ENCODE peak calls at places on chromosomes 5 and 9, in four cellular contexts. L, V, W and X are unnamed samples.

GRCh38 chr5:38961691-38962090 is 112.5 kb downstream of the RICTOR start:
- DNase-seq in L (no peak), V (no peak), W (no peak), X (no peak)

GRCh38 chr9:106718996-106719395 is 144.0 kb upstream of the ZNF462 start:
- DNase-seq in L (no peak), V (no peak), W (no peak), X (no peak)

GRCh38 chr9:126376311-126376902 is 49.8 kb downstream of the MVB12B start:
- DNase-seq in L (peak; percentile 77), V (no peak), W (no peak), X (no peak)

GRCh38 chr9:81395301-81396054 is 293.9 kb downstream of the TLE1 start:
- DNase-seq in L (no peak), V (no peak), W (no peak), X (no peak)

GRCh38 chr9:128685636-128686489 is 3.2 kb upstream of the SET start:
- DNase-seq in L (peak; percentile 59), V (no peak), W (peak; percentile 36), X (no peak)

GRCh38 chr5:17217421-17218352 is at the start of gene BASP1:
- DNase-seq in L (peak; percentile 75), V (peak; percentile 80), W (no peak), X (no peak)

GRCh38 chr9:88583901-88584596 is 49.1 kb downstream of the NXNL2 start:
- DNase-seq in L (no peak), V (no peak), W (no peak), X (no peak)

GRCh38 chr5:155895484-155895883 is 431.5 kb upstream of the SGCD start:
- DNase-seq in L (no peak), V (no peak), W (no peak), X (no peak)

GRCh38 chr5:90161399-90161798 is 248.2 kb downstream of the CETN3 start:
- DNase-seq in L (peak; percentile 30), V (no peak), W (no peak), X (no peak)

GRCh38 chr9:2740616-2741015 is 23.3 kb downstream of the KCNV2 start:
- DNase-seq in L (no peak), V (no peak), W (no peak), X (no peak)

GRCh38 chr9:109064963-109065701 is 51.8 kb upstream of the CTNNAL1 start:
- DNase-seq in L (no peak), V (no peak), W (no peak), X (no peak)

GRCh38 chr5:132686193-132686592 is 12.4 kb downstream of the IL4 start:
- DNase-seq in L (no peak), V (no peak), W (no peak), X (no peak)

GRCh38 chr5:27612161-27612560 is 573.8 kb upstream of the CDH9 start:
- DNase-seq in L (no peak), V (no peak), W (no peak), X (no peak)

GRCh38 chr5:4874097-4874496 is 266.0 kb upstream of the ADAMTS16 start:
- DNase-seq in L (no peak), V (no peak), W (no peak), X (no peak)

GRCh38 chr9:14836885-14837284 is 73.3 kb downstream of the FREM1 start:
- DNase-seq in L (no peak), V (no peak), W (no peak), X (no peak)

GRCh38 chr9:29422445-29422844 is 1849.2 kb upstream of the C9orf72 start:
- DNase-seq in L (no peak), V (no peak), W (no peak), X (no peak)

GRCh38 chr5:14439087-14439841 is 142.3 kb upstream of the OTULINL start:
- DNase-seq in L (no peak), V (no peak), W (no peak), X (no peak)

GRCh38 chr5:65047948-65048690 is 279.4 kb downstream of the CWC27 start:
- DNase-seq in L (no peak), V (no peak), W (no peak), X (no peak)

GRCh38 chr9:136619742-136620440 is 42.8 kb upstream of the EGFL7 start:
- DNase-seq in L (peak; percentile 73), V (peak; percentile 78), W (no peak), X (no peak)

GRCh38 chr5:32651638-32652037 is 59.5 kb upstream of the NPR3 start:
- DNase-seq in L (no peak), V (no peak), W (no peak), X (no peak)

GRCh38 chr9:113523421-113524141 is 60.1 kb downstream of the RGS3 start:
- DNase-seq in L (peak; percentile 76), V (peak; percentile 71), W (peak; percentile 54), X (no peak)
- H3K4me3 ChIP-seq in L (no peak overlapping the region), V (peak overlapping the region; percentile 19), W (peak overlapping the region; percentile 33), X (no peak overlapping the region)

DNA sequence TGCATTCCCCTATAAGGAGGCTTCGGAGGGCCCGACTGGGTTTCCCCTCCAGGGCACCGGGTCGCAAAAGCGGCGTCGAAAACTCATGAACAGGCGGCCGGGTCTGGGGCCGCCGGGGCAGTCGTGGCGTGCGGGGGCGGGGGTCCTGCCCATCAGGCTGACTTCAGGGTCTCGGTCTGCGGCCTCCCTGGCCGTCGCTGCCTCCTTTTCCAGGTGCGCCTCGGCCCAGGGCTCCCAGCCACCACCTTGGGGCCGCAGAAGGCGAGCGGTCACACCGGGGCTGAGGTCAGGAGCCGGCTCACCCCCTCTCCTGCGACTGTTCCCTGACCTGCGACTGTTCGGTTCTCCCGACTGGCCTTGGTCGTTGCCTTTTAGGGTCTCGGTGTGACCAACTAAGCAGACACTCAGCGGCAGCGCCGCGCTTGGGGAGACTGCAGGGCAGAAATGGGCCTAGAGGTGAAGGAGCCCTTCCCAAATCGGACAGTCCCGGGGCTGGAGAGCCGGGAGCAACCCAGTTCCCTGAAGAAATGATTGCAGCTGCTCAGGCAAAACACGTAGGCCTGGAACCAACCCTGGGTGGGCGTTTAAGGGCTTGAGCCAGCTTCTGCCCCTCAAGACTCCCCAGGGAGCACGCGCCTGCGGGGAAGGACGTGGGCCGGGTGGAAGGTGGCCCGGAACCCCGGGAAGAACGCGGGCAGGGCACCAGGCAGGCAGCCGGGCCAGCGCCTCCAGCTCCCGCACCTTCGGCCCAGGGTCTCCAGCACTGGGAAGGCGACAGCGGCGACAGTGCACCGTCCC is 11.2 kb downstream of the IRX2 start:
- DNase-seq in L (no peak), V (no peak), W (no peak), X (no peak)
- H3K4me3 ChIP-seq in L (no peak overlapping the region), V (peak overlapping the region; percentile 61), W (no peak overlapping the region), X (peak overlapping the region; percentile 44)

GRCh38 chr9:133605856-133606721 is 3.1 kb downstream of the FAM163B start:
- DNase-seq in L (no peak), V (no peak), W (no peak), X (no peak)
- H3K4me3 ChIP-seq in L (no peak overlapping the region), V (no peak overlapping the region), W (no peak overlapping the region), X (no peak overlapping the region)

DNA sequence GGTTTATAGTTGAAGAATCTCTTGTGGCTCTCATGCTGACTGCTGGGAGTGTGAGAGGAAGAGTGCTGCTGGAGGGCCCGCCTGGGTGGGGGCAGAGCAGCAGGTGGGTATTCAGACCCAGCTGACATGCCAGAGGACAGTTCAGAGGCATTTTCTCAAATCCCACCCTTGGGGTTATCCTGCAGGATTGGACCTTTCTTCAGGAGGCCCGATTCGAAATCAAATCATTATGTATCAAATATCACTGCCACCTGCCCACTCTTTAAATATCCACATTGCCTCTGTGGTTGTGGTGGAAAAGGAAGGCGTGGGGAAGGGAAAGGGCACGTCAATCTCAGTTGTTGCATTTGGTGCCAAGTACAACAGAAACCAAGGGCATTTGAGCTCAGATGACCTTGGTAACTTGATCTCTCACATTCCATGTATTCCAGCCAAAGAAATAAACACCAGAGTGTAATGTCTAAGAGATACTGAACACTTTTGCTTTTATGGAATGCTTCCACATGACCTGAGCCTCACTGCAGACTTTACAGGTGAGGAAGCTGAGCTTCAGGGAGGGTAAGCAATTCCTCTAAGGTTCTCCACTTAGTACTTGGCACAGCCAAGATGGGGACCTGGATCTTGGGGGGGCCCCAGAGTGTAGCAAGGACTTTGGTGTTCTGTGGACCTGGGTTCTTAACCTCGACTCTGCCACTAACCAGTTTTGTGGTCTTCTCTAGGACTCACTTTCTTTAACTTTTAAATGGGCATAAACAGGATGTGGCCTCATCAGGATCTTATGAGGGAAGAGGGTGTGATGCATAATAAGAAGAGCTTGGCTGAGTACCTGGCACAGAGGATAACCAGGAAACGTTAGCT is 224.5 kb downstream of the AOPEP start:
- DNase-seq in L (no peak), V (no peak), W (no peak), X (no peak)
- H3K4me3 ChIP-seq in L (no peak overlapping the region), V (no peak overlapping the region), W (no peak overlapping the region), X (no peak overlapping the region)

GRCh38 chr5:53671447-53671846 is 111.0 kb downstream of the NDUFS4 start:
- DNase-seq in L (no peak), V (no peak), W (no peak), X (no peak)

DNA sequence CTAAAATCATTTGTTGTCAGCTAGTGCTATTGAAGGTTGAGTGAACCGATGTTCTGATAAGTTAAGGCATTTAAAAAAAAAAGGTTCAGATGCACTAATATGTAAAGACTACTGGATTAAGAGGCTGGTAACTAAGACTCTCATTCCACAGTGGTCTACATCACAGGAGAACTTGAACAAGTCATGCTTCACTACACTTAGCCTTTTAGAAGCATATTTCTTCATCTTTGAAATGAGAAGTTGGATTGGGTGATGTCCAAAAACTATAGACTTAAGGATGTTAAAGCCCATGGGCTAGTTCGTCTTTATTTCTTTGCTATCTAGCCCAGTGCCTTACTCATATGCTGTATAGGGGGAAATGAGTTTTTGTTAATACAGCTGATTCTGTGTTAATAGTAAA is 107.2 kb downstream of the NDUFS4 start:
- DNase-seq in L (no peak), V (no peak), W (no peak), X (no peak)
- H3K4me3 ChIP-seq in L (no peak overlapping the region), V (no peak overlapping the region), W (no peak overlapping the region), X (no peak overlapping the region)

GRCh38 chr9:19442240-19442639 is 33.4 kb downstream of the ACER2 start:
- DNase-seq in L (no peak), V (no peak), W (no peak), X (no peak)

GRCh38 chr9:19445452-19445851 is 36.6 kb downstream of the ACER2 start:
- DNase-seq in L (no peak), V (no peak), W (no peak), X (no peak)

GRCh38 chr9:19451240-19452087 is 42.7 kb downstream of the ACER2 start:
- DNase-seq in L (no peak), V (no peak), W (no peak), X (no peak)

GRCh38 chr9:19441730-19442129 is 32.9 kb downstream of the ACER2 start:
- DNase-seq in L (no peak), V (no peak), W (no peak), X (no peak)

GRCh38 chr9:19446361-19446861 is 37.6 kb downstream of the ACER2 start:
- DNase-seq in L (no peak), V (no peak), W (no peak), X (no peak)
- H3K4me3 ChIP-seq in L (no peak overlapping the region), V (no peak overlapping the region), W (no peak overlapping the region), X (no peak overlapping the region)